ENCODE peak calls at places on chromosomes 13 and 19, in five cellular contexts. P, H, D, Y and B are unnamed samples.

GRCh38 chr13:54185785-54186184 is 1157.2 kb downstream of the OLFM4 start:
- DNase-seq in P (no peak), D (no peak), Y (no peak), H (no peak), B (no peak)

GRCh38 chr13:47146136-47146535 is 249.3 kb upstream of the HTR2A start:
- DNase-seq in H (no peak), P (no peak), Y (no peak), D (no peak), B (no peak)

GRCh38 chr13:40494932-40495619 is 171.4 kb downstream of the FOXO1 start:
- DNase-seq in H (no peak), Y (no peak), P (no peak), D (no peak), B (no peak)

GRCh38 chr13:74529968-74530367 is 395.8 kb upstream of the KLF12 start:
- DNase-seq in Y (no peak), P (no peak), D (no peak), H (no peak), B (no peak)

GRCh38 chr19:37905936-37906867 is at the start of gene WDR87:
- DNase-seq in D (no peak), H (peak; percentile 36), Y (peak; percentile 75), P (no peak), B (peak; percentile 71)

GRCh38 chr19:52200044-52200443 is 10.2 kb downstream of the PPP2R1A start:
- DNase-seq in Y (no peak), D (no peak), H (no peak), P (no peak), B (no peak)

GRCh38 chr13:110397445-110397844 is 90.4 kb downstream of the COL4A2 start:
- DNase-seq in D (no peak), Y (no peak), H (no peak), P (no peak), B (no peak)

GRCh38 chr13:41603917-41604316 is 146.6 kb downstream of the RGCC start:
- DNase-seq in P (peak; percentile 90), H (no peak), Y (no peak), D (no peak), B (no peak)

GRCh38 chr13:30796132-30796832 is 60.9 kb downstream of the ALOX5AP start:
- DNase-seq in Y (no peak), D (no peak), P (no peak), H (no peak), B (no peak)

GRCh38 chr19:15584541-15585115 is 30.4 kb upstream of the CYP4F8 start:
- DNase-seq in D (no peak), Y (peak; percentile 46), P (no peak), H (peak; percentile 78), B (no peak)

GRCh38 chr19:48961673-48962028 is 3.5 kb upstream of the FTL start:
- DNase-seq in P (no peak), H (no peak), D (no peak), Y (no peak), B (no peak)

GRCh38 chr13:101325423-101325822 is 90.9 kb downstream of the NALCN start:
- DNase-seq in H (no peak), P (no peak), Y (no peak), D (no peak), B (no peak)

GRCh38 chr19:43779147-43779819 is 1.5 kb downstream of the KCNN4 start:
- DNase-seq in H (no peak), Y (no peak), P (no peak), D (no peak), B (no peak)

GRCh38 chr13:77480071-77480470 is 55.4 kb upstream of the SCEL start:
- DNase-seq in Y (no peak), H (no peak), D (no peak), P (no peak), B (no peak)

GRCh38 chr13:77477299-77477848 is 58.1 kb upstream of the SCEL start:
- DNase-seq in P (peak; percentile 22), H (no peak), D (no peak), Y (no peak), B (no peak)

GRCh38 chr13:77476456-77476855 is 59.0 kb upstream of the SCEL start:
- DNase-seq in Y (no peak), P (no peak), H (no peak), D (no peak), B (no peak)

GRCh38 chr13:77479326-77479725 is 56.2 kb upstream of the SCEL start:
- DNase-seq in Y (no peak), D (no peak), H (no peak), P (no peak), B (no peak)

GRCh38 chr13:77478645-77478997 is 56.9 kb upstream of the SCEL start:
- DNase-seq in Y (no peak), D (no peak), P (no peak), H (no peak), B (no peak)
- TF ChIP-seq CTCF in Y (no peak), D (peak; percentile 54), P (no peak), H (peak; percentile 8), B (peak; percentile 14)

GRCh38 chr13:65454403-65454802 is 1775.7 kb downstream of the PCDH9 start:
- DNase-seq in D (no peak), Y (no peak), H (no peak), P (no peak), B (no peak)
- TF ChIP-seq CTCF in D (no peak), Y (no peak), H (no peak), P (no peak), B (no peak)

GRCh38 chr19:21824679-21825078 is 11.3 kb downstream of the ZNF43 start:
- DNase-seq in D (no peak), Y (no peak), P (no peak), H (no peak), B (no peak)
- TF ChIP-seq CTCF in D (no peak), Y (no peak), P (no peak), H (no peak), B (no peak)

DNA sequence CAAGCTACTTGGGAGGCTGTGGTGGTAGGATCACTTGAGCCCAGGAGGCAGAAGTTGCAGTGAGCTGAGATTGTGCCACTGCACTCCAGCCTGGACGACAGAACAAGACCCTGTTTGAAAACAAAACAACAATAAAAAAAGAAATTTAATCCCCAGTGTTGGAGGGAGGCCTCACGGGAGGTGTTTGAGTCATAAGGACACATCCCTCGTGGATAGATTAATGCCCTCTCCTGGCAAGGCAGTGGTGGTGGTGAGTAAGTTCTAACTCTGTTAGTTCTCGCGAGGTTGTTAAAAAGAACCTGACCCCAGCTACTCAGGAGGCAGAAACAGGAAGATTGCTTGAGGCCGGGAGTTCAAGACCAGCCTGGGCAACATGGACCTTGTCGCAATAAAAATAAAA is 27.6 kb upstream of the SIN3B start:
- DNase-seq in Y (no peak), D (no peak), P (peak; percentile 18), H (no peak), B (no peak)
- TF ChIP-seq CTCF in Y (no peak), D (no peak), P (no peak), H (no peak), B (no peak)

DNA sequence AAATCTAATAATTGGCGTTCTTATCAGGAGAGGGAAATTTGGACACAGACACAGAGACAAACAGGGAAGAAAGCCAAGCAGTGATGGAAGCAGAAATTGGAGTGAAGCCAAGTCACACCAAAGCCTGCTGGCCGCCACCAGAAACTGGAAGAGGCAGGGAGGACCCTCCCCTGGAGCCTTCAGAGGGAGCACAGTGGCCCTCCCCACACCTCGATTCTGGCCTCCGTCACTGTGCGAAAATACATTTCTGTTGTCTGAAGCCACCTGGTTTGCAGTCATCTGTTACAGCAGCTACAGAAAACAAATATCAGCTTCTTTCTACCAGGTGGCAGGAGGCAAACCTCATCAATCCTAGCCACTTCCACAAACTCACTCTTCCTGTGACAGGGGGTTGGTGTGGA is 8.3 kb upstream of the TLE6 start:
- DNase-seq in Y (no peak), H (no peak), P (no peak), D (no peak), B (peak; percentile 30)
- TF ChIP-seq CTCF in Y (no peak), H (no peak), P (no peak), D (no peak), B (no peak)